ENCODE peak calls at places on chromosomes 11 and 22, in ten cellular contexts. N is stomach, A is IMR-90, J is adrenal gland, I is K562, E is spleen, V is uterus, F is Peyer's patch, Q is gastrocnemius medialis, B is A549. G is an unnamed sample. For H3K4me1, the result is how much of the 10 kb centered on the place peaks cover.

GRCh38 chr22:32991353-32992115 is 66.6 kb downstream of the SYN3 start:
- DNase-seq in V (peak), A (no peak), Q (peak), I (no peak), B (no peak), J (peak), E (no peak), N (no peak), F (no peak), G (no peak)

GRCh38 chr22:30240541-30241417 is 5.8 kb downstream of the LIF start:
- DNase-seq in I (no peak), J (no peak), E (no peak), N (no peak), A (peak), F (no peak), V (no peak), Q (no peak), B (no peak), G (no peak)

GRCh38 chr22:41780714-41781507 is 19.6 kb upstream of the CCDC134 start:
- DNase-seq in V (peak), I (peak), Q (peak), N (peak), A (peak), F (peak), E (peak), B (no peak), J (peak), G (peak)

GRCh38 chr22:35544189-35544588 is 3.6 kb downstream of the RASD2 start:
- DNase-seq in V (no peak), B (no peak), J (no peak), A (no peak), N (no peak), Q (no peak), F (no peak), E (no peak), I (no peak), G (no peak)

GRCh38 chr11:13596601-13597000 is 71.9 kb upstream of the FAR1 start:
- DNase-seq in B (no peak), I (no peak), V (no peak), Q (no peak), N (no peak), F (no peak), A (no peak), E (no peak), J (no peak), G (no peak)

GRCh38 chr11:73579641-73580434 is 18.1 kb downstream of the FAM168A start:
- DNase-seq in N (no peak), A (peak), B (no peak), F (no peak), V (no peak), Q (no peak), J (no peak), E (no peak), I (no peak), G (no peak)

GRCh38 chr11:69922596-69923111 is 103.4 kb upstream of the FGF3 start:
- DNase-seq in E (peak), F (no peak), B (no peak), A (no peak), V (no peak), J (no peak), I (no peak), N (no peak), Q (peak), G (no peak)

GRCh38 chr11:75314771-75315438 is 36.6 kb downstream of the ARRB1 start:
- DNase-seq in A (no peak), V (no peak), E (no peak), B (no peak), Q (no peak), I (no peak), F (no peak), J (no peak), N (no peak), G (no peak)

GRCh38 chr22:26471522-26471921 is 12.1 kb downstream of the HPS4 start:
- DNase-seq in Q (peak), I (no peak), N (peak), F (no peak), B (peak), A (peak), V (no peak), E (no peak), J (peak), G (no peak)

GRCh38 chr11:133900176-133901105 is 55.1 kb upstream of the SPATA19 start:
- DNase-seq in N (peak), I (no peak), B (no peak), Q (no peak), A (no peak), F (peak), E (no peak), J (peak), V (no peak), G (no peak)

GRCh38 chr11:45852712-45853101 is 5.4 kb downstream of the CRY2 start:
- DNase-seq in F (no peak), B (no peak), N (no peak), Q (peak), V (no peak), J (peak), I (peak), E (no peak), A (no peak), G (no peak)

GRCh38 chr11:130915556-130916237 is 582 bp downstream of the SNX19 start:
- DNase-seq in F (no peak), J (peak), A (no peak), N (no peak), I (no peak), V (no peak), B (no peak), E (peak), Q (peak), G (no peak)

GRCh38 chr11:58864335-58864734 is 19.8 kb upstream of the GLYATL2 start:
- DNase-seq in Q (no peak), F (no peak), V (no peak), E (no peak), B (no peak), I (no peak), J (no peak), A (no peak), N (no peak), G (no peak)

GRCh38 chr22:38070250-38070921 is 13.2 kb downstream of the PICK1 start:
- DNase-seq in F (no peak), A (no peak), B (no peak), J (no peak), I (no peak), N (no peak), V (no peak), Q (no peak), E (no peak), G (no peak)

GRCh38 chr11:65479184-65480145 is 19.4 kb upstream of the MALAT1 start:
- DNase-seq in F (peak), Q (peak), V (peak), N (peak), I (no peak), B (peak), E (no peak), J (peak), A (peak), G (no peak)

GRCh38 chr11:78821371-78822306 is 247.0 kb upstream of the NARS2 start:
- DNase-seq in V (no peak), Q (no peak), B (no peak), F (no peak), I (no peak), A (peak), N (no peak), J (no peak), E (no peak), G (no peak)

GRCh38 chr11:114448749-114449484 is 9.7 kb downstream of the REXO2 start:
- DNase-seq in B (no peak), V (no peak), Q (no peak), N (no peak), F (no peak), E (no peak), J (no peak), A (peak), I (no peak), G (no peak)

GRCh38 chr11:126521196-126521595 is 165.7 kb downstream of the ST3GAL4 start:
- DNase-seq in F (no peak), V (no peak), I (no peak), A (no peak), B (no peak), N (no peak), E (peak), Q (no peak), J (no peak), G (no peak)

GRCh38 chr11:60371854-60372253 is 6.5 kb upstream of the MS4A7 start:
- DNase-seq in E (no peak), Q (no peak), B (no peak), F (no peak), V (no peak), N (no peak), J (no peak), A (no peak), I (no peak), G (no peak)

GRCh38 chr22:43883012-43883661 is 8.7 kb downstream of the PNPLA5 start:
- DNase-seq in Q (peak), E (peak), J (no peak), N (peak), I (peak), V (no peak), B (peak), F (peak), A (peak), G (no peak)

GRCh38 chr11:2927851-2928604 is 1.2 kb downstream of the PHLDA2 start:
- DNase-seq in E (peak), I (peak), J (no peak), N (no peak), F (no peak), B (peak), Q (no peak), A (peak), V (no peak), G (no peak)

GRCh38 chr11:2930705-2931415 is 1.6 kb upstream of the PHLDA2 start:
- DNase-seq in I (peak), N (peak), E (peak), A (peak), B (peak), Q (no peak), F (peak), V (peak), J (peak), G (no peak)

GRCh38 chr11:2928605-2929510 is at the start of gene PHLDA2:
- DNase-seq in V (no peak), I (peak), E (peak), N (peak), F (peak), B (peak), J (peak), A (peak), Q (no peak), G (no peak)

GRCh38 chr11:2929880-2930704 is 872 bp upstream of the PHLDA2 start:
- DNase-seq in B (peak), E (peak), I (peak), V (no peak), J (no peak), A (peak), Q (no peak), F (peak), N (peak), G (no peak)

DNA sequence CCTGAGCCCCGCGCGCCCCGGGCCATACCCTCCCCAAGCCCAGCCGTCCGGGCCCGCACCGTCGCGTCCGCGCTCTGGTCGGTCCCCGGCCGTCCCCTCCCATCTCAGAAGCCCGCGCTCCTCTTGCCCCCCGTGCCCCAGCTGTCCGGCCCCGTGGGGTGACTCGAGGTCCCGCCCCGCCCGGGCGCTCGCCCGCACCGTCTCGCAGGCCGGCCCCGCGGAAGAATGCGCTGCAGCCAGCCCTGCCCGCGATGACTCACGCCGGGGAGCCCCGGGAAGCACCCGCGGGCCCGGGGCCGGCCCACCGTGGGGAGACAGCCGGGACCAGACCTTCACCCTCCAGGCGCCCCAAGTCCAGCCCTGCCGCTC is 275 bp upstream of the PHLDA2 start:
- DNase-seq in A (peak), I (peak), Q (no peak), N (peak), E (peak), B (peak), F (peak), V (no peak), J (no peak), G (no peak)
- TF ChIP-seq POLR2A in A (no peak), I (no peak), Q (no peak), N (no peak), E (no peak), B (no peak), F (no peak), V (no peak), J (no peak), G (no peak)

GRCh38 chr22:50297510-50298265 is 9.8 kb downstream of the PLXNB2 start:
- DNase-seq in J (no peak), V (no peak), Q (no peak), E (no peak), F (no peak), B (no peak), A (no peak), I (no peak), N (no peak), G (no peak)
- H3K4me1 ChIP-seq in J (half or more), V (under half), Q (under half), E (half or more), F (half or more), B (half or more), A (half or more), I (half or more), N (half or more), G (half or more)

DNA sequence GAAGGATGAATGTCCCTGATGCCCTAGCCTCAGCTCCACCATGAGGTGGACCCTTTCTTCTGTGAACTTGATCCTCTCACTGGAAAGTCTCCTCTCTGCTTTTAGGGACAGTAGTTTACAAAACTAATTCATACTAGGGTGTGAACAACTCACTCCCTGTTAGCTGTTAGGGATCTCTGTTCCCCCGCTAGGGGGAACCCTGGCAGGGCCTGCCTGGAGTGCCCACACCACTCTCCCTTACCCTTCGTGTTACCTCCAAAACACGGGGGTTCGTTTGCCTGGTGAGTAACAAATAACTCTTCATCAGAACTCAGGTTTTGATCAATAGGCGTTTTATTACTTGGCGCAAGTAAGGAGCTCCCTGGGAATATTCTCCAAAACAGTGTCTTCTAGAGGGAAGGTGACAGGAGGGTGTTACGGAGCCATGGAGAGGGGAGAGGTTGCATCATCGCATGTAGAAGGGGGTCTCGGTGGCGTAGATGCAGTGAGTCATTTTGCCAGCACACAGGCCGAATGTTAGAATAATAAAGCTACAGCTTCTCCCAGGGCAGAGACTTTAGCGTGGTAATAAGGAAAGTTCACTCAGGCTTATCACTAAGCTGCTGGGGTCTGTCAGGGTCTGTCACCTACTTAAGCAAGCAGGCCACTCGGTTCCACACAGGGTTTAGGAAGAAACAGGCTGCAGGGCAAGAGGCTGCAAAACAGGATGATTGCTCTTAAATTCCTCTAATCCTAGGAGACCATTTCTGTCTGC is 45.8 kb downstream of the C11orf96 start:
- DNase-seq in I (peak), J (peak), B (no peak), A (peak), F (no peak), N (no peak), Q (no peak), V (no peak), E (no peak), G (no peak)
- TF ChIP-seq CTCF in I (peak), J (no peak), B (no peak), A (peak), F (no peak), N (no peak), Q (no peak), V (peak), E (no peak), G (no peak)

GRCh38 chr11:121479355-121479754 is 26.6 kb upstream of the SORL1-AS1 start:
- DNase-seq in A (no peak), V (no peak), J (no peak), N (no peak), Q (no peak), B (no peak), F (no peak), I (no peak), E (no peak), G (no peak)

GRCh38 chr11:121483805-121484478 is 31.2 kb upstream of the SORL1-AS1 start:
- DNase-seq in I (no peak), V (no peak), B (no peak), J (no peak), Q (no peak), A (no peak), N (no peak), E (no peak), F (no peak), G (no peak)

GRCh38 chr11:121479839-121480238 is 27.1 kb upstream of the SORL1-AS1 start:
- DNase-seq in N (no peak), B (no peak), Q (no peak), V (no peak), E (no peak), I (no peak), A (no peak), F (no peak), J (no peak), G (no peak)

GRCh38 chr11:121485221-121485620 is 32.5 kb upstream of the SORL1-AS1 start:
- DNase-seq in E (no peak), V (no peak), N (no peak), B (no peak), A (no peak), Q (no peak), F (no peak), J (no peak), I (no peak), G (no peak)

GRCh38 chr11:121482231-121483129 is 29.7 kb upstream of the SORL1-AS1 start:
- DNase-seq in V (no peak), B (no peak), A (no peak), I (no peak), Q (no peak), F (peak), E (no peak), N (no peak), J (no peak), G (no peak)
- TF ChIP-seq POLR2A in V (no peak), B (no peak), A (no peak), I (no peak), Q (no peak), F (no peak), E (no peak), N (no peak), J (no peak), G (no peak)